ENCODE peak calls at places on chromosomes 16 and 17, in seven cellular contexts. M, P, E, O, H, D and I are unnamed samples.

GRCh38 chr17:47240806-47241205 is 12.8 kb upstream of the ITGB3 start:
- DNase-seq in P (no peak), D (no peak), E (no peak), H (peak), O (no peak), M (no peak), I (no peak)

GRCh38 chr17:77145635-77146632 is 5.2 kb downstream of the SEC14L1 start:
- DNase-seq in H (peak), M (no peak), E (no peak), D (no peak), O (no peak), P (peak), I (peak)

GRCh38 chr16:59545666-59546065 is 811.5 kb upstream of the GOT2 start:
- DNase-seq in M (no peak), E (no peak), P (no peak), O (no peak), H (no peak), D (no peak), I (no peak)

GRCh38 chr17:41420134-41420533 is 4.3 kb downstream of the KRT37 start:
- DNase-seq in D (no peak), M (no peak), P (peak), H (no peak), E (no peak), O (no peak), I (no peak)

GRCh38 chr17:71405101-71405500 is 715.7 kb upstream of the SOX9 start:
- DNase-seq in D (no peak), O (no peak), M (no peak), P (no peak), H (no peak), E (no peak), I (no peak)

GRCh38 chr17:82930924-82931695 is 91.3 kb upstream of the ZNF750 start:
- DNase-seq in M (no peak), O (no peak), P (no peak), E (peak), H (no peak), D (no peak), I (no peak)

GRCh38 chr16:68197250-68197649 is 38.7 kb downstream of the ESRP2 start:
- DNase-seq in E (no peak), H (no peak), O (no peak), D (no peak), M (no peak), P (peak), I (peak)

GRCh38 chr17:79439493-79439892 is 171.4 kb downstream of the RBFOX3 start:
- DNase-seq in M (no peak), E (no peak), D (no peak), O (no peak), H (no peak), P (no peak), I (no peak)

GRCh38 chr16:77462894-77463293 is 28.1 kb upstream of the ADAMTS18 start:
- DNase-seq in P (no peak), O (no peak), D (no peak), H (no peak), M (no peak), E (no peak), I (no peak)

GRCh38 chr16:23269248-23270091 is 32.6 kb upstream of the SCNN1B start:
- DNase-seq in H (no peak), O (no peak), D (no peak), P (no peak), E (no peak), M (no peak), I (no peak)